ENCODE peak calls at places on chromosome 12, in five cellular contexts. O is aorta, H is breast epithelium, P is Karpas-422, N is heart right ventricle. C is an unnamed sample.

GRCh38 chr12:123358035-123358434 is 6.6 kb downstream of the SBNO1 start:
- DNase-seq in O (no peak), H (no peak), P (no peak), N (no peak), C (no peak)

GRCh38 chr12:116319316-116319715 is 41.8 kb upstream of the MED13L start:
- DNase-seq in O (no peak), H (no peak), P (no peak), N (no peak), C (no peak)

GRCh38 chr12:114981036-114981435 is 297.1 kb upstream of the TBX3 start:
- DNase-seq in O (no peak), H (no peak), P (no peak), N (no peak), C (no peak)

GRCh38 chr12:121917950-121918678 is at the start of gene CFAP251:
- DNase-seq in O (peak; percentile 99), H (peak; percentile 92), P (peak; percentile 99), N (peak; percentile 90), C (peak; percentile 96)

GRCh38 chr12:57500213-57500612 is 12.3 kb downstream of the MARS1 start:
- DNase-seq in O (no peak), H (no peak), P (no peak), N (no peak), C (no peak)

GRCh38 chr12:77104792-77105191 is 39.4 kb upstream of the E2F7 start:
- DNase-seq in O (no peak), H (no peak), P (no peak), N (no peak), C (no peak)

GRCh38 chr12:84508325-84508861 is 404.2 kb downstream of the SLC6A15 start:
- DNase-seq in O (no peak), H (no peak), P (peak; percentile 45), N (peak; percentile 11), C (no peak)

GRCh38 chr12:25835385-25835784 is 123.1 kb upstream of the RASSF8 start:
- DNase-seq in O (no peak), H (no peak), P (no peak), N (no peak), C (no peak)

GRCh38 chr12:31323466-31324115 is 2.4 kb downstream of the SINHCAF start:
- DNase-seq in O (peak; percentile 82), H (no peak), P (peak; percentile 72), N (peak; percentile 34), C (no peak)

GRCh38 chr12:47286676-47287075 is 206.9 kb upstream of the AMIGO2 start:
- DNase-seq in O (no peak), H (no peak), P (peak; percentile 53), N (no peak), C (no peak)

GRCh38 chr12:93571360-93571853 is 1.1 kb upstream of the SOCS2 start:
- DNase-seq in O (peak; percentile 92), H (no peak), P (no peak), N (peak; percentile 91), C (peak; percentile 95)

GRCh38 chr12:107405436-107405835 is 280.2 kb upstream of the PWP1 start:
- DNase-seq in O (no peak), H (no peak), P (no peak), N (peak; percentile 32), C (no peak)

GRCh38 chr12:77488041-77488620 is 342.6 kb upstream of the NAV3 start:
- DNase-seq in O (no peak), H (no peak), P (no peak), N (no peak), C (no peak)

GRCh38 chr12:104957388-104958008 is 592 bp downstream of the SLC41A2 start:
- DNase-seq in O (no peak), H (no peak), P (no peak), N (peak; percentile 12), C (no peak)

GRCh38 chr12:9906888-9907287 is 25.3 kb downstream of the CLEC2A start:
- DNase-seq in O (no peak), H (no peak), P (no peak), N (no peak), C (no peak)

GRCh38 chr12:80925237-80925636 is 12.5 kb downstream of the LIN7A start:
- DNase-seq in O (no peak), H (no peak), P (no peak), N (no peak), C (no peak)

GRCh38 chr12:67966560-67966959 is 22.7 kb upstream of the IFNG-AS1 start:
- DNase-seq in O (no peak), H (no peak), P (peak; percentile 49), N (no peak), C (no peak)

GRCh38 chr12:89862511-89863331 is 154.1 kb upstream of the ATP2B1 start:
- DNase-seq in O (no peak), H (no peak), P (peak; percentile 84), N (peak; percentile 58), C (peak; percentile 58)

GRCh38 chr12:13173012-13173441 is 23.5 kb upstream of the EMP1 start:
- DNase-seq in O (no peak), H (no peak), P (no peak), N (peak; percentile 35), C (no peak)

GRCh38 chr12:87290505-87290904 is 738.7 kb downstream of the C12orf50 start:
- DNase-seq in O (no peak), H (no peak), P (no peak), N (no peak), C (no peak)

GRCh38 chr12:27998170-27999110 is 25.9 kb upstream of the PTHLH start:
- DNase-seq in O (no peak), H (no peak), P (no peak), N (no peak), C (no peak)

GRCh38 chr12:25241171-25242020 is 9.3 kb downstream of the KRAS start:
- DNase-seq in O (no peak), H (no peak), P (peak; percentile 85), N (no peak), C (no peak)

GRCh38 chr12:77630341-77630740 is 200.4 kb upstream of the NAV3 start:
- DNase-seq in O (no peak), H (no peak), P (no peak), N (no peak), C (no peak)

GRCh38 chr12:10372534-10372931 is 17.3 kb downstream of the KLRK1 start:
- DNase-seq in O (no peak), H (no peak), P (no peak), N (no peak), C (no peak)

GRCh38 chr12:4353785-4354208 is 25.7 kb downstream of the FGF23 start:
- DNase-seq in O (no peak), H (no peak), P (peak; percentile 64), N (no peak), C (no peak)

GRCh38 chr12:132284618-132285310 is 44.6 kb downstream of the GALNT9 start:
- DNase-seq in O (no peak), H (no peak), P (no peak), N (no peak), C (peak; percentile 60)

GRCh38 chr12:63918788-63919300 is 74.3 kb downstream of the SRGAP1 start:
- DNase-seq in O (no peak), H (no peak), P (no peak), N (no peak), C (no peak)
- H3K27ac ChIP-seq in O (no peak overlapping the region), H (peak overlapping the region; percentile 67), P (no peak overlapping the region), N (peak overlapping the region; percentile 62), C (no peak overlapping the region)

GRCh38 chr12:70242695-70243509 is at the start of gene CNOT2:
- DNase-seq in O (peak; percentile 97), H (peak; percentile 79), P (peak; percentile 95), N (peak; percentile 92), C (peak; percentile 94)
- H3K4me1 ChIP-seq in O (peaks cover 7% of the 10 kb centered on the region), H (no peaks in the 10 kb centered on the region), P (peaks cover 50% of the 10 kb centered on the region), N (peaks cover 51% of the 10 kb centered on the region), C (peaks cover 43% of the 10 kb centered on the region)

GRCh38 chr12:91380651-91381050 is 198.0 kb upstream of the DCN start:
- DNase-seq in O (no peak), H (no peak), P (no peak), N (no peak), C (no peak)
- H3K4me3 ChIP-seq in O (no peak overlapping the region), H (peak overlapping the region; percentile 51), P (no peak overlapping the region), N (no peak overlapping the region), C (no peak overlapping the region)

GRCh38 chr12:14906114-14906513 is 20.5 kb upstream of the MGP start:
- DNase-seq in O (no peak), H (no peak), P (no peak), N (no peak), C (no peak)

GRCh38 chr12:14905269-14906004 is 19.8 kb upstream of the MGP start:
- DNase-seq in O (no peak), H (peak; percentile 46), P (no peak), N (peak; percentile 65), C (no peak)

GRCh38 chr12:14903386-14904098 is 17.9 kb upstream of the MGP start:
- DNase-seq in O (no peak), H (no peak), P (no peak), N (no peak), C (no peak)

GRCh38 chr12:14902465-14902864 is 16.8 kb upstream of the MGP start:
- DNase-seq in O (no peak), H (no peak), P (no peak), N (no peak), C (no peak)

GRCh38 chr12:14904854-14905253 is 19.2 kb upstream of the MGP start:
- DNase-seq in O (no peak), H (no peak), P (no peak), N (no peak), C (no peak)
- H3K27ac ChIP-seq in O (no peak overlapping the region), H (peak overlapping the region; percentile 90), P (no peak overlapping the region), N (peak overlapping the region; percentile 66), C (peak overlapping the region; percentile 36)

GRCh38 chr12:6215120-6215807 is 15.1 kb downstream of the CD9 start:
- DNase-seq in O (no peak), H (no peak), P (no peak), N (no peak), C (peak; percentile 63)

GRCh38 chr12:6214633-6215032 is 14.4 kb downstream of the CD9 start:
- DNase-seq in O (no peak), H (no peak), P (no peak), N (no peak), C (no peak)

GRCh38 chr12:6218526-6218925 is 18.3 kb downstream of the CD9 start:
- DNase-seq in O (no peak), H (no peak), P (no peak), N (no peak), C (no peak)

GRCh38 chr12:6215932-6216494 is 15.8 kb downstream of the CD9 start:
- DNase-seq in O (peak; percentile 94), H (peak; percentile 98), P (no peak), N (no peak), C (no peak)

DNA sequence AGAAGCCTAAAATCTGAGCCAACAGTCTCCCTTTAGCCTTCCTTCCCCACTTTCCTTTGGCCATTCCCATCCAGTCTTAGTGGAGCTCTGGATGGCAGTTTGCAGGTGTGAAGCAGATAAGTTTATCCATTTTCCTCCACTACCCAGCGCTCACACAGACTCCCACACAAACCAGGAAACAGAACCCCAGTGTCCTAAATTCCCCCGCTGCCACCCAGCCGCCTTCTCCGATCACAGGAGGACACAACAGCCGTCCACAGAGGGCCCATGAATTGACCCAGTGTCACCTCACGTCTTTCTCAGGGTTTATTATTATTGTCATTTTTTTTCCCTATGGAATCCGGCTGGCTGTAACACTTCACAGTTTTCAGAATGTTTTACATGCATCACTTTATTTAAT is 16.4 kb downstream of the CD9 start:
- DNase-seq in O (no peak), H (no peak), P (no peak), N (no peak), C (no peak)
- H3K4me1 ChIP-seq in O (peaks cover 16% of the 10 kb centered on the region), H (peaks cover 41% of the 10 kb centered on the region), P (no peaks in the 10 kb centered on the region), N (peaks cover 76% of the 10 kb centered on the region), C (peaks cover 74% of the 10 kb centered on the region)